ENCODE peak calls at places on chromosomes 6 and 20, in five cellular contexts. One of them, this sample, is unnamed.

GRCh38 chr6:40640591-40641293 is 53.6 kb upstream of the LRFN2 start:
- DNase-seq in CD8-positive, alpha-beta memory T cell: no peak
- DNase-seq in NCI-H2029: no peak
- DNase-seq in skeletal muscle cell: no peak
- DNase-seq in posterior cingulate gyrus: no peak
- DNase-seq in this sample: no peak

GRCh38 chr6:121780325-121781313 is 345.2 kb downstream of the GJA1 start:
- DNase-seq in CD8-positive, alpha-beta memory T cell: no peak
- DNase-seq in NCI-H2029: no peak
- DNase-seq in skeletal muscle cell: peak; percentile 97
- DNase-seq in posterior cingulate gyrus: no peak
- DNase-seq in this sample: peak; percentile 88

GRCh38 chr6:149961728-149962425 is 1.9 kb upstream of the ULBP1 start:
- DNase-seq in CD8-positive, alpha-beta memory T cell: no peak
- DNase-seq in NCI-H2029: no peak
- DNase-seq in skeletal muscle cell: no peak
- DNase-seq in posterior cingulate gyrus: no peak
- DNase-seq in this sample: no peak

GRCh38 chr6:119346914-119347313 is 2.6 kb downstream of the MAN1A1 start:
- DNase-seq in CD8-positive, alpha-beta memory T cell: no peak
- DNase-seq in NCI-H2029: no peak
- DNase-seq in skeletal muscle cell: no peak
- DNase-seq in posterior cingulate gyrus: no peak
- DNase-seq in this sample: no peak

GRCh38 chr6:19153270-19153980 is 683.7 kb upstream of the ID4 start:
- DNase-seq in CD8-positive, alpha-beta memory T cell: no peak
- DNase-seq in NCI-H2029: no peak
- DNase-seq in skeletal muscle cell: no peak
- DNase-seq in posterior cingulate gyrus: no peak
- DNase-seq in this sample: no peak

GRCh38 chr20:46022411-46023147 is 6.4 kb upstream of the SLC12A5 start:
- DNase-seq in CD8-positive, alpha-beta memory T cell: peak; percentile 80
- DNase-seq in NCI-H2029: no peak
- DNase-seq in skeletal muscle cell: no peak
- DNase-seq in posterior cingulate gyrus: peak; percentile 68
- DNase-seq in this sample: no peak

GRCh38 chr6:12304487-12304886 is 14.3 kb downstream of the EDN1 start:
- DNase-seq in CD8-positive, alpha-beta memory T cell: no peak
- DNase-seq in NCI-H2029: no peak
- DNase-seq in skeletal muscle cell: no peak
- DNase-seq in posterior cingulate gyrus: no peak
- DNase-seq in this sample: no peak

GRCh38 chr6:32692019-32692418 is 25.6 kb upstream of the HLA-DQB1 start:
- DNase-seq in CD8-positive, alpha-beta memory T cell: peak; percentile 80
- DNase-seq in NCI-H2029: no peak
- DNase-seq in skeletal muscle cell: no peak
- DNase-seq in posterior cingulate gyrus: no peak
- DNase-seq in this sample: no peak

GRCh38 chr20:62103508-62104233 is 18.6 kb upstream of the LSM14B start:
- DNase-seq in CD8-positive, alpha-beta memory T cell: no peak
- DNase-seq in NCI-H2029: no peak
- DNase-seq in skeletal muscle cell: no peak
- DNase-seq in posterior cingulate gyrus: no peak
- DNase-seq in this sample: no peak

GRCh38 chr6:167420177-167420576 is 95.3 kb downstream of the TTLL2 start:
- DNase-seq in CD8-positive, alpha-beta memory T cell: no peak
- DNase-seq in NCI-H2029: no peak
- DNase-seq in skeletal muscle cell: no peak
- DNase-seq in posterior cingulate gyrus: no peak
- DNase-seq in this sample: no peak

GRCh38 chr20:15895560-15896084 is 677.6 kb downstream of the KIF16B start:
- DNase-seq in CD8-positive, alpha-beta memory T cell: no peak
- DNase-seq in NCI-H2029: no peak
- DNase-seq in skeletal muscle cell: no peak
- DNase-seq in posterior cingulate gyrus: no peak
- DNase-seq in this sample: no peak

GRCh38 chr20:25089662-25090061 is 7.7 kb upstream of the VSX1 start:
- DNase-seq in CD8-positive, alpha-beta memory T cell: no peak
- DNase-seq in NCI-H2029: no peak
- DNase-seq in skeletal muscle cell: no peak
- DNase-seq in posterior cingulate gyrus: no peak
- DNase-seq in this sample: no peak

GRCh38 chr20:38217791-38218565 is 42.6 kb downstream of the KIAA1755 start:
- DNase-seq in CD8-positive, alpha-beta memory T cell: no peak
- DNase-seq in NCI-H2029: no peak
- DNase-seq in skeletal muscle cell: peak; percentile 92
- DNase-seq in posterior cingulate gyrus: no peak
- DNase-seq in this sample: peak; percentile 89

GRCh38 chr20:38201356-38201755 is 36.3 kb upstream of the TGM2 start:
- DNase-seq in CD8-positive, alpha-beta memory T cell: no peak
- DNase-seq in NCI-H2029: no peak
- DNase-seq in skeletal muscle cell: peak; percentile 68
- DNase-seq in posterior cingulate gyrus: no peak
- DNase-seq in this sample: no peak

GRCh38 chr20:3237958-3238615 is 903 bp downstream of the SLC4A11 start:
- DNase-seq in CD8-positive, alpha-beta memory T cell: no peak
- DNase-seq in NCI-H2029: no peak
- DNase-seq in skeletal muscle cell: no peak
- DNase-seq in posterior cingulate gyrus: no peak
- DNase-seq in this sample: no peak

GRCh38 chr20:25136643-25137559 is 55.0 kb upstream of the VSX1 start:
- DNase-seq in CD8-positive, alpha-beta memory T cell: no peak
- DNase-seq in NCI-H2029: no peak
- DNase-seq in skeletal muscle cell: peak; percentile 74
- DNase-seq in posterior cingulate gyrus: peak; percentile 60
- DNase-seq in this sample: peak; percentile 78

GRCh38 chr20:64131406-64131805 is 24.0 kb upstream of the NPBWR2 start:
- DNase-seq in CD8-positive, alpha-beta memory T cell: no peak
- DNase-seq in NCI-H2029: peak; percentile 50
- DNase-seq in skeletal muscle cell: no peak
- DNase-seq in posterior cingulate gyrus: no peak
- DNase-seq in this sample: no peak

GRCh38 chr6:4598384-4598783 is 177.8 kb upstream of the CDYL start:
- DNase-seq in CD8-positive, alpha-beta memory T cell: no peak
- DNase-seq in NCI-H2029: no peak
- DNase-seq in skeletal muscle cell: no peak
- DNase-seq in posterior cingulate gyrus: no peak
- DNase-seq in this sample: no peak

GRCh38 chr6:132298344-132298949 is 102.8 kb downstream of the MOXD1 start:
- DNase-seq in CD8-positive, alpha-beta memory T cell: no peak
- DNase-seq in NCI-H2029: no peak
- DNase-seq in skeletal muscle cell: no peak
- DNase-seq in posterior cingulate gyrus: peak; percentile 56
- DNase-seq in this sample: no peak

GRCh38 chr20:22929661-22930060 is 105.5 kb upstream of the SSTR4 start:
- DNase-seq in CD8-positive, alpha-beta memory T cell: no peak
- DNase-seq in NCI-H2029: no peak
- DNase-seq in skeletal muscle cell: no peak
- DNase-seq in posterior cingulate gyrus: no peak
- DNase-seq in this sample: no peak

GRCh38 chr6:148962854-148963515 is 216.2 kb downstream of the UST start:
- DNase-seq in CD8-positive, alpha-beta memory T cell: no peak
- DNase-seq in NCI-H2029: no peak
- DNase-seq in skeletal muscle cell: no peak
- DNase-seq in posterior cingulate gyrus: no peak
- DNase-seq in this sample: no peak

GRCh38 chr6:82614518-82614917 is 250.9 kb downstream of the TPBG start:
- DNase-seq in CD8-positive, alpha-beta memory T cell: no peak
- DNase-seq in NCI-H2029: no peak
- DNase-seq in skeletal muscle cell: no peak
- DNase-seq in posterior cingulate gyrus: no peak
- DNase-seq in this sample: no peak

GRCh38 chr6:168962886-168963285 is 290.8 kb downstream of the THBS2 start:
- DNase-seq in CD8-positive, alpha-beta memory T cell: no peak
- DNase-seq in NCI-H2029: no peak
- DNase-seq in skeletal muscle cell: no peak
- DNase-seq in posterior cingulate gyrus: no peak
- DNase-seq in this sample: no peak

This sample was measured in AG04449.